ENCODE peak calls at places on chromosomes 12 and 14, in six cellular contexts. I, G, W, K, M and H are unnamed samples.

GRCh38 chr14:65472189-65472588 is 59.7 kb downstream of the FUT8 start:
- DNase-seq in I (no peak), G (no peak), W (no peak), K (no peak), M (no peak), H (no peak)

GRCh38 chr12:123268850-123269249 is 2.8 kb downstream of the CDK2AP1 start:
- DNase-seq in I (no peak), G (no peak), W (no peak), K (no peak), M (no peak), H (no peak)

GRCh38 chr14:22986508-22987054 is 4.2 kb upstream of the AJUBA start:
- DNase-seq in I (peak), G (peak), W (peak), K (peak), M (no peak), H (peak)

GRCh38 chr12:112153181-112153899 is 28.0 kb downstream of the TRAFD1 start:
- DNase-seq in I (no peak), G (no peak), W (no peak), K (no peak), M (no peak), H (peak)

GRCh38 chr12:23222801-23223200 is 597.8 kb downstream of the ETNK1 start:
- DNase-seq in I (no peak), G (peak), W (no peak), K (no peak), M (no peak), H (no peak)

GRCh38 chr12:29782821-29783772 is 645 bp downstream of the TMTC1 start:
- DNase-seq in I (peak), G (peak), W (no peak), K (no peak), M (no peak), H (peak)

GRCh38 chr14:103562135-103562384 is 397 bp downstream of the BAG5 start:
- DNase-seq in I (no peak), G (no peak), W (no peak), K (no peak), M (no peak), H (no peak)

GRCh38 chr12:56995930-56996496 is 10.3 kb downstream of the ZBTB39 start:
- DNase-seq in I (no peak), G (no peak), W (no peak), K (no peak), M (no peak), H (peak)

GRCh38 chr12:100672075-100672592 is 98.7 kb downstream of the GAS2L3 start:
- DNase-seq in I (no peak), G (no peak), W (no peak), K (no peak), M (no peak), H (peak)

GRCh38 chr14:80988742-80989429 is 33.5 kb downstream of the TSHR start:
- DNase-seq in I (no peak), G (peak), W (no peak), K (no peak), M (no peak), H (no peak)

GRCh38 chr12:70364695-70365397 is 1.2 kb upstream of the KCNMB4 start:
- DNase-seq in I (no peak), G (peak), W (no peak), K (no peak), M (no peak), H (peak)

GRCh38 chr14:58865520-58866281 is 227.9 kb downstream of the DACT1 start:
- DNase-seq in I (peak), G (peak), W (no peak), K (no peak), M (peak), H (no peak)

GRCh38 chr14:29724991-29725390 is 202.7 kb downstream of the PRKD1 start:
- DNase-seq in I (peak), G (no peak), W (no peak), K (no peak), M (no peak), H (peak)

GRCh38 chr12:24478254-24478653 is 470.6 kb downstream of the BCAT1 start:
- DNase-seq in I (no peak), G (no peak), W (no peak), K (no peak), M (no peak), H (no peak)

GRCh38 chr14:65360144-65360784 is 52.3 kb upstream of the FUT8 start:
- DNase-seq in I (no peak), G (peak), W (no peak), K (no peak), M (no peak), H (no peak)

GRCh38 chr12:127231366-127231765 is 1035.6 kb upstream of the TMEM132C start:
- DNase-seq in I (no peak), G (no peak), W (no peak), K (no peak), M (no peak), H (no peak)

GRCh38 chr12:32435921-32436710 is 36.8 kb downstream of the FGD4 start:
- DNase-seq in I (no peak), G (no peak), W (no peak), K (no peak), M (peak), H (peak)